ENCODE peak calls at places on chromosomes 7 and 10, in eight cellular contexts. Q is cardiac fibroblast, R is Peyer's patch, L is neural crest cell, K is cardiac muscle cell, T is GM10248, O is WTC11, G is fibroblast of lung. U is an unnamed sample.

GRCh38 chr7:102095933-102096332 is 190.7 kb upstream of the SH2B2 start:
- DNase-seq in Q (no peak), R (no peak), L (no peak), K (no peak), T (no peak), O (no peak), G (no peak), U (no peak)

GRCh38 chr10:47164800-47165128 is 135.2 kb upstream of the GDF10 start:
- DNase-seq in Q (no peak), R (no peak), L (no peak), K (no peak), T (no peak), O (no peak), G (no peak), U (no peak)

GRCh38 chr7:153381275-153382119 is 621.9 kb downstream of the ACTR3B start:
- DNase-seq in Q (no peak), R (no peak), L (no peak), K (no peak), T (no peak), O (peak; percentile 10), G (no peak), U (no peak)

GRCh38 chr10:23439452-23439919 is 611 bp downstream of the OTUD1 start:
- DNase-seq in Q (peak; percentile 14), R (no peak), L (peak; percentile 22), K (peak; percentile 37), T (no peak), O (peak; percentile 23), G (no peak), U (no peak)

GRCh38 chr10:75400769-75401568 is 595 bp downstream of the ZNF503 start:
- DNase-seq in Q (peak; percentile 67), R (peak; percentile 70), L (peak; percentile 48), K (peak; percentile 82), T (peak; percentile 33), O (peak; percentile 59), G (peak; percentile 75), U (no peak)

GRCh38 chr10:11161910-11162309 is 144.2 kb downstream of the CELF2 start:
- DNase-seq in Q (no peak), R (no peak), L (no peak), K (no peak), T (no peak), O (no peak), G (no peak), U (no peak)

GRCh38 chr10:132232553-132232949 is 45.8 kb downstream of the DPYSL4 start:
- DNase-seq in Q (no peak), R (peak; percentile 57), L (no peak), K (no peak), T (no peak), O (no peak), G (no peak), U (no peak)

GRCh38 chr10:54470324-54470631 is 330.8 kb downstream of the PCDH15 start:
- DNase-seq in Q (no peak), R (no peak), L (no peak), K (no peak), T (no peak), O (no peak), G (no peak), U (no peak)

GRCh38 chr7:117445206-117445605 is 17.9 kb upstream of the ASZ1 start:
- DNase-seq in Q (no peak), R (no peak), L (no peak), K (no peak), T (no peak), O (no peak), G (no peak), U (no peak)

GRCh38 chr7:114087674-114088539 is 169.1 kb upstream of the PPP1R3A start:
- DNase-seq in Q (no peak), R (peak; percentile 53), L (peak; percentile 11), K (no peak), T (no peak), O (peak; percentile 38), G (no peak), U (no peak)

GRCh38 chr7:39271386-39271785 is 293.7 kb downstream of the POU6F2 start:
- DNase-seq in Q (no peak), R (no peak), L (no peak), K (peak; percentile 31), T (no peak), O (peak; percentile 41), G (no peak), U (no peak)

GRCh38 chr10:75071164-75071489 is 40.3 kb upstream of the SAMD8 start:
- DNase-seq in Q (no peak), R (no peak), L (no peak), K (peak; percentile 34), T (no peak), O (no peak), G (peak; percentile 24), U (no peak)

GRCh38 chr10:60140681-60141632 is 234.6 kb upstream of the CCDC6 start:
- DNase-seq in Q (peak; percentile 33), R (peak; percentile 77), L (peak; percentile 20), K (peak; percentile 56), T (no peak), O (peak; percentile 48), G (peak; percentile 58), U (no peak)

GRCh38 chr10:10475812-10476211 is 541.9 kb upstream of the CELF2 start:
- DNase-seq in Q (no peak), R (no peak), L (no peak), K (no peak), T (no peak), O (no peak), G (no peak), U (no peak)

GRCh38 chr7:2010551-2011265 is 222.0 kb downstream of the MAD1L1 start:
- DNase-seq in Q (no peak), R (no peak), L (no peak), K (no peak), T (no peak), O (no peak), G (no peak), U (no peak)

GRCh38 chr10:6009159-6009558 is 31.8 kb upstream of the IL15RA start:
- DNase-seq in Q (peak; percentile 87), R (no peak), L (no peak), K (peak; percentile 96), T (no peak), O (no peak), G (peak; percentile 89), U (peak; percentile 44)

GRCh38 chr7:29564455-29565185 is 985 bp downstream of the PRR15 start:
- DNase-seq in Q (peak; percentile 81), R (peak; percentile 60), L (peak; percentile 20), K (peak; percentile 78), T (no peak), O (peak; percentile 53), G (peak; percentile 36), U (peak; percentile 8)

GRCh38 chr10:59505931-59506330 is 143.6 kb upstream of the FAM13C start:
- DNase-seq in Q (no peak), R (no peak), L (no peak), K (no peak), T (no peak), O (no peak), G (no peak), U (no peak)

GRCh38 chr7:21617916-21618390 is 75.1 kb downstream of the DNAH11 start:
- DNase-seq in Q (peak; percentile 95), R (peak; percentile 60), L (no peak), K (peak; percentile 87), T (no peak), O (no peak), G (peak; percentile 82), U (peak; percentile 14)

GRCh38 chr10:68154211-68154497 is 44.9 kb downstream of the MYPN start:
- DNase-seq in Q (peak; percentile 29), R (no peak), L (no peak), K (peak; percentile 68), T (no peak), O (no peak), G (peak; percentile 79), U (no peak)

GRCh38 chr7:155789001-155789725 is 23.1 kb downstream of the SHH start:
- DNase-seq in Q (no peak), R (peak; percentile 41), L (no peak), K (no peak), T (no peak), O (no peak), G (no peak), U (no peak)

GRCh38 chr7:18829518-18830252 is 287.8 kb downstream of the TWIST1 start:
- DNase-seq in Q (peak; percentile 74), R (no peak), L (no peak), K (peak; percentile 79), T (no peak), O (no peak), G (peak; percentile 73), U (peak; percentile 49)

GRCh38 chr10:57689898-57690297 is 577.8 kb downstream of the IPMK start:
- DNase-seq in Q (no peak), R (no peak), L (no peak), K (no peak), T (no peak), O (no peak), G (no peak), U (no peak)

GRCh38 chr7:10022957-10023356 is 950.7 kb upstream of the PHF14 start:
- DNase-seq in Q (no peak), R (no peak), L (no peak), K (no peak), T (no peak), O (peak; percentile 33), G (peak; percentile 6), U (no peak)
- TF ChIP-seq CTCF in Q (no peak), R (no peak), L (peak; percentile 39), K (no peak), T (no peak), O (no peak), G (no peak), U (no peak)

GRCh38 chr10:95309958-95310357 is 19.2 kb upstream of the PDLIM1 start:
- DNase-seq in Q (no peak), R (no peak), L (no peak), K (no peak), T (no peak), O (no peak), G (no peak), U (no peak)
- TF ChIP-seq CTCF in Q (no peak), R (no peak), L (no peak), K (no peak), T (no peak), O (no peak), G (no peak), U (no peak)

GRCh38 chr7:33910756-33911155 is 5.4 kb downstream of the BMPER start:
- DNase-seq in Q (no peak), R (no peak), L (no peak), K (no peak), T (no peak), O (no peak), G (no peak), U (no peak)

GRCh38 chr7:33906697-33907096 is 1.4 kb downstream of the BMPER start:
- DNase-seq in Q (no peak), R (no peak), L (no peak), K (no peak), T (no peak), O (no peak), G (no peak), U (no peak)

GRCh38 chr7:33909755-33910154 is 4.4 kb downstream of the BMPER start:
- DNase-seq in Q (no peak), R (no peak), L (no peak), K (no peak), T (no peak), O (no peak), G (no peak), U (no peak)

GRCh38 chr7:33907625-33908024 is 2.3 kb downstream of the BMPER start:
- DNase-seq in Q (no peak), R (no peak), L (no peak), K (no peak), T (no peak), O (no peak), G (no peak), U (no peak)

GRCh38 chr7:33909312-33909711 is 4.0 kb downstream of the BMPER start:
- DNase-seq in Q (no peak), R (no peak), L (no peak), K (no peak), T (no peak), O (no peak), G (peak; percentile 45), U (no peak)
- TF ChIP-seq CTCF in Q (no peak), R (no peak), L (no peak), K (no peak), T (no peak), O (no peak), G (peak; percentile 17), U (no peak)

GRCh38 chr7:106039486-106040060 is 72.5 kb downstream of the SYPL1 start:
- DNase-seq in Q (peak; percentile 71), R (no peak), L (no peak), K (peak; percentile 87), T (no peak), O (peak; percentile 65), G (peak; percentile 96), U (peak; percentile 57)
- TF ChIP-seq CTCF in Q (no peak), R (no peak), L (no peak), K (peak; percentile 11), T (no peak), O (no peak), G (peak; percentile 48), U (peak; percentile 13)